ENCODE peak calls at places on chromosomes 7 and 10, in nine cellular contexts. One of them, this sample, is unnamed.

GRCh38 chr10:79084012-79084971 is 15.5 kb downstream of the ZMIZ1 start:
- DNase-seq in Calu3: peak
- DNase-seq in left cardiac atrium: peak
- DNase-seq in cardiac muscle cell: no peak
- DNase-seq in RWPE1: peak
- DNase-seq in kidney tubule cell: peak
- DNase-seq in CD8-positive, alpha-beta T cell: no peak
- DNase-seq in CD4-positive, alpha-beta memory T cell: no peak
- DNase-seq in fibroblast of the conjunctiva: peak
- DNase-seq in this sample: peak

GRCh38 chr10:78777466-78778256 is 291.1 kb upstream of the ZMIZ1 start:
- DNase-seq in Calu3: no peak
- DNase-seq in left cardiac atrium: peak
- DNase-seq in cardiac muscle cell: no peak
- DNase-seq in RWPE1: no peak
- DNase-seq in kidney tubule cell: peak
- DNase-seq in CD8-positive, alpha-beta T cell: no peak
- DNase-seq in CD4-positive, alpha-beta memory T cell: no peak
- DNase-seq in fibroblast of the conjunctiva: no peak
- DNase-seq in this sample: peak

GRCh38 chr10:69088801-69089501 is 1.0 kb downstream of the SRGN start:
- DNase-seq in Calu3: no peak
- DNase-seq in left cardiac atrium: no peak
- DNase-seq in cardiac muscle cell: no peak
- DNase-seq in RWPE1: no peak
- DNase-seq in kidney tubule cell: no peak
- DNase-seq in CD8-positive, alpha-beta T cell: no peak
- DNase-seq in CD4-positive, alpha-beta memory T cell: peak
- DNase-seq in fibroblast of the conjunctiva: peak
- DNase-seq in this sample: peak

GRCh38 chr10:110803239-110803593 is 68.5 kb upstream of the PDCD4 start:
- DNase-seq in Calu3: no peak
- DNase-seq in left cardiac atrium: no peak
- DNase-seq in cardiac muscle cell: no peak
- DNase-seq in RWPE1: no peak
- DNase-seq in kidney tubule cell: no peak
- DNase-seq in CD8-positive, alpha-beta T cell: no peak
- DNase-seq in CD4-positive, alpha-beta memory T cell: no peak
- DNase-seq in fibroblast of the conjunctiva: no peak
- DNase-seq in this sample: no peak

GRCh38 chr10:25174461-25175230 is at the start of gene GPR158:
- DNase-seq in Calu3: peak
- DNase-seq in left cardiac atrium: peak
- DNase-seq in cardiac muscle cell: peak
- DNase-seq in RWPE1: peak
- DNase-seq in kidney tubule cell: peak
- DNase-seq in CD8-positive, alpha-beta T cell: peak
- DNase-seq in CD4-positive, alpha-beta memory T cell: peak
- DNase-seq in fibroblast of the conjunctiva: peak
- DNase-seq in this sample: peak

GRCh38 chr7:27435461-27435860 is 192.9 kb downstream of the EVX1 start:
- DNase-seq in Calu3: no peak
- DNase-seq in left cardiac atrium: no peak
- DNase-seq in cardiac muscle cell: no peak
- DNase-seq in RWPE1: no peak
- DNase-seq in kidney tubule cell: peak
- DNase-seq in CD8-positive, alpha-beta T cell: no peak
- DNase-seq in CD4-positive, alpha-beta memory T cell: no peak
- DNase-seq in fibroblast of the conjunctiva: no peak
- DNase-seq in this sample: peak

GRCh38 chr7:8109196-8110022 is 140.8 kb downstream of the GLCCI1 start:
- DNase-seq in Calu3: no peak
- DNase-seq in left cardiac atrium: no peak
- DNase-seq in cardiac muscle cell: no peak
- DNase-seq in RWPE1: no peak
- DNase-seq in kidney tubule cell: peak
- DNase-seq in CD8-positive, alpha-beta T cell: no peak
- DNase-seq in CD4-positive, alpha-beta memory T cell: no peak
- DNase-seq in fibroblast of the conjunctiva: no peak
- DNase-seq in this sample: peak

GRCh38 chr7:97313900-97314299 is 196.4 kb downstream of the SDHAF3 start:
- DNase-seq in Calu3: no peak
- DNase-seq in left cardiac atrium: no peak
- DNase-seq in cardiac muscle cell: no peak
- DNase-seq in RWPE1: no peak
- DNase-seq in kidney tubule cell: no peak
- DNase-seq in CD8-positive, alpha-beta T cell: no peak
- DNase-seq in CD4-positive, alpha-beta memory T cell: no peak
- DNase-seq in fibroblast of the conjunctiva: no peak
- DNase-seq in this sample: no peak

GRCh38 chr7:44761207-44762161 is 12.8 kb downstream of the ZMIZ2 start:
- DNase-seq in Calu3: no peak
- DNase-seq in left cardiac atrium: peak
- DNase-seq in cardiac muscle cell: no peak
- DNase-seq in RWPE1: peak
- DNase-seq in kidney tubule cell: no peak
- DNase-seq in CD8-positive, alpha-beta T cell: no peak
- DNase-seq in CD4-positive, alpha-beta memory T cell: no peak
- DNase-seq in fibroblast of the conjunctiva: no peak
- DNase-seq in this sample: no peak

GRCh38 chr10:72846225-72846624 is 47.3 kb upstream of the OIT3 start:
- DNase-seq in Calu3: peak
- DNase-seq in left cardiac atrium: no peak
- DNase-seq in cardiac muscle cell: no peak
- DNase-seq in RWPE1: peak
- DNase-seq in kidney tubule cell: peak
- DNase-seq in CD8-positive, alpha-beta T cell: no peak
- DNase-seq in CD4-positive, alpha-beta memory T cell: no peak
- DNase-seq in fibroblast of the conjunctiva: peak
- DNase-seq in this sample: peak

GRCh38 chr7:98933321-98933720 is 55.0 kb downstream of the TRRAP start:
- DNase-seq in Calu3: no peak
- DNase-seq in left cardiac atrium: no peak
- DNase-seq in cardiac muscle cell: no peak
- DNase-seq in RWPE1: no peak
- DNase-seq in kidney tubule cell: no peak
- DNase-seq in CD8-positive, alpha-beta T cell: no peak
- DNase-seq in CD4-positive, alpha-beta memory T cell: no peak
- DNase-seq in fibroblast of the conjunctiva: no peak
- DNase-seq in this sample: no peak

GRCh38 chr10:117656385-117657367 is 114.1 kb downstream of the EMX2 start:
- DNase-seq in Calu3: no peak
- DNase-seq in left cardiac atrium: no peak
- DNase-seq in cardiac muscle cell: no peak
- DNase-seq in RWPE1: no peak
- DNase-seq in kidney tubule cell: no peak
- DNase-seq in CD8-positive, alpha-beta T cell: no peak
- DNase-seq in CD4-positive, alpha-beta memory T cell: no peak
- DNase-seq in fibroblast of the conjunctiva: no peak
- DNase-seq in this sample: no peak

GRCh38 chr7:12982178-12982577 is 294.7 kb downstream of the ARL4A start:
- DNase-seq in Calu3: no peak
- DNase-seq in left cardiac atrium: no peak
- DNase-seq in cardiac muscle cell: no peak
- DNase-seq in RWPE1: no peak
- DNase-seq in kidney tubule cell: no peak
- DNase-seq in CD8-positive, alpha-beta T cell: no peak
- DNase-seq in CD4-positive, alpha-beta memory T cell: no peak
- DNase-seq in fibroblast of the conjunctiva: no peak
- DNase-seq in this sample: no peak

GRCh38 chr7:101590663-101591435 is 38.2 kb downstream of the MYL10 start:
- DNase-seq in Calu3: no peak
- DNase-seq in left cardiac atrium: no peak
- DNase-seq in cardiac muscle cell: no peak
- DNase-seq in RWPE1: no peak
- DNase-seq in kidney tubule cell: no peak
- DNase-seq in CD8-positive, alpha-beta T cell: no peak
- DNase-seq in CD4-positive, alpha-beta memory T cell: no peak
- DNase-seq in fibroblast of the conjunctiva: no peak
- DNase-seq in this sample: no peak

GRCh38 chr7:38476764-38477163 is 154.4 kb downstream of the AMPH start:
- DNase-seq in Calu3: no peak
- DNase-seq in left cardiac atrium: no peak
- DNase-seq in cardiac muscle cell: no peak
- DNase-seq in RWPE1: no peak
- DNase-seq in kidney tubule cell: no peak
- DNase-seq in CD8-positive, alpha-beta T cell: no peak
- DNase-seq in CD4-positive, alpha-beta memory T cell: no peak
- DNase-seq in fibroblast of the conjunctiva: no peak
- DNase-seq in this sample: no peak

GRCh38 chr7:150903627-150904026 is 51.3 kb downstream of the AOC1 start:
- DNase-seq in Calu3: peak
- DNase-seq in left cardiac atrium: peak
- DNase-seq in cardiac muscle cell: no peak
- DNase-seq in RWPE1: peak
- DNase-seq in kidney tubule cell: peak
- DNase-seq in CD8-positive, alpha-beta T cell: no peak
- DNase-seq in CD4-positive, alpha-beta memory T cell: no peak
- DNase-seq in fibroblast of the conjunctiva: peak
- DNase-seq in this sample: peak

GRCh38 chr7:17099083-17099973 is 199.1 kb upstream of the AHR start:
- DNase-seq in Calu3: peak
- DNase-seq in left cardiac atrium: no peak
- DNase-seq in cardiac muscle cell: no peak
- DNase-seq in RWPE1: peak
- DNase-seq in kidney tubule cell: peak
- DNase-seq in CD8-positive, alpha-beta T cell: no peak
- DNase-seq in CD4-positive, alpha-beta memory T cell: no peak
- DNase-seq in fibroblast of the conjunctiva: peak
- DNase-seq in this sample: peak

GRCh38 chr7:3359011-3359410 is 58.0 kb downstream of the SDK1 start:
- DNase-seq in Calu3: no peak
- DNase-seq in left cardiac atrium: no peak
- DNase-seq in cardiac muscle cell: no peak
- DNase-seq in RWPE1: no peak
- DNase-seq in kidney tubule cell: no peak
- DNase-seq in CD8-positive, alpha-beta T cell: no peak
- DNase-seq in CD4-positive, alpha-beta memory T cell: no peak
- DNase-seq in fibroblast of the conjunctiva: no peak
- DNase-seq in this sample: no peak

GRCh38 chr7:64625114-64626082 is 40.5 kb upstream of the ZNF107 start:
- DNase-seq in Calu3: no peak
- DNase-seq in left cardiac atrium: no peak
- DNase-seq in cardiac muscle cell: no peak
- DNase-seq in RWPE1: peak
- DNase-seq in kidney tubule cell: peak
- DNase-seq in CD8-positive, alpha-beta T cell: no peak
- DNase-seq in CD4-positive, alpha-beta memory T cell: peak
- DNase-seq in fibroblast of the conjunctiva: no peak
- DNase-seq in this sample: peak

GRCh38 chr7:81944103-81944502 is 174.3 kb upstream of the HGF start:
- DNase-seq in Calu3: no peak
- DNase-seq in left cardiac atrium: no peak
- DNase-seq in cardiac muscle cell: no peak
- DNase-seq in RWPE1: no peak
- DNase-seq in kidney tubule cell: no peak
- DNase-seq in CD8-positive, alpha-beta T cell: no peak
- DNase-seq in CD4-positive, alpha-beta memory T cell: no peak
- DNase-seq in fibroblast of the conjunctiva: peak
- DNase-seq in this sample: no peak

GRCh38 chr7:88835147-88835728 is 39.7 kb upstream of the TEX47 start:
- DNase-seq in Calu3: peak
- DNase-seq in left cardiac atrium: no peak
- DNase-seq in cardiac muscle cell: peak
- DNase-seq in RWPE1: peak
- DNase-seq in kidney tubule cell: peak
- DNase-seq in CD8-positive, alpha-beta T cell: no peak
- DNase-seq in CD4-positive, alpha-beta memory T cell: no peak
- DNase-seq in fibroblast of the conjunctiva: peak
- DNase-seq in this sample: peak

GRCh38 chr7:139777304-139777890 is 401 bp downstream of the HIPK2 start:
- DNase-seq in Calu3: peak
- DNase-seq in left cardiac atrium: peak
- DNase-seq in cardiac muscle cell: peak
- DNase-seq in RWPE1: peak
- DNase-seq in kidney tubule cell: peak
- DNase-seq in CD8-positive, alpha-beta T cell: no peak
- DNase-seq in CD4-positive, alpha-beta memory T cell: peak
- DNase-seq in fibroblast of the conjunctiva: no peak
- DNase-seq in this sample: peak

GRCh38 chr7:12879139-12879538 is 191.7 kb downstream of the ARL4A start:
- DNase-seq in Calu3: no peak
- DNase-seq in left cardiac atrium: no peak
- DNase-seq in cardiac muscle cell: no peak
- DNase-seq in RWPE1: no peak
- DNase-seq in kidney tubule cell: no peak
- DNase-seq in CD8-positive, alpha-beta T cell: no peak
- DNase-seq in CD4-positive, alpha-beta memory T cell: no peak
- DNase-seq in fibroblast of the conjunctiva: no peak
- DNase-seq in this sample: no peak

GRCh38 chr10:89118091-89118490 is 89.0 kb downstream of the CH25H start:
- DNase-seq in Calu3: no peak
- DNase-seq in left cardiac atrium: no peak
- DNase-seq in cardiac muscle cell: no peak
- DNase-seq in RWPE1: peak
- DNase-seq in kidney tubule cell: peak
- DNase-seq in CD8-positive, alpha-beta T cell: no peak
- DNase-seq in CD4-positive, alpha-beta memory T cell: no peak
- DNase-seq in fibroblast of the conjunctiva: no peak
- DNase-seq in this sample: peak

GRCh38 chr10:73931767-73932624 is 21.1 kb downstream of the PLAU start:
- DNase-seq in Calu3: peak
- DNase-seq in left cardiac atrium: no peak
- DNase-seq in cardiac muscle cell: no peak
- DNase-seq in RWPE1: peak
- DNase-seq in kidney tubule cell: peak
- DNase-seq in CD8-positive, alpha-beta T cell: peak
- DNase-seq in CD4-positive, alpha-beta memory T cell: peak
- DNase-seq in fibroblast of the conjunctiva: no peak
- DNase-seq in this sample: no peak

GRCh38 chr7:75614390-75614789 is 122.3 kb downstream of the SPDYE5 start:
- DNase-seq in Calu3: no peak
- DNase-seq in left cardiac atrium: no peak
- DNase-seq in cardiac muscle cell: no peak
- DNase-seq in RWPE1: no peak
- DNase-seq in kidney tubule cell: no peak
- DNase-seq in CD8-positive, alpha-beta T cell: no peak
- DNase-seq in CD4-positive, alpha-beta memory T cell: no peak
- DNase-seq in fibroblast of the conjunctiva: no peak
- DNase-seq in this sample: no peak

GRCh38 chr7:69457912-69458491 is 140.3 kb upstream of the AUTS2 start:
- DNase-seq in Calu3: no peak
- DNase-seq in left cardiac atrium: peak
- DNase-seq in cardiac muscle cell: peak
- DNase-seq in RWPE1: no peak
- DNase-seq in kidney tubule cell: no peak
- DNase-seq in CD8-positive, alpha-beta T cell: no peak
- DNase-seq in CD4-positive, alpha-beta memory T cell: no peak
- DNase-seq in fibroblast of the conjunctiva: no peak
- DNase-seq in this sample: no peak

GRCh38 chr7:7103343-7104313 is 78.7 kb upstream of the C1GALT1 start:
- DNase-seq in Calu3: peak
- DNase-seq in left cardiac atrium: no peak
- DNase-seq in cardiac muscle cell: peak
- DNase-seq in RWPE1: peak
- DNase-seq in kidney tubule cell: peak
- DNase-seq in CD8-positive, alpha-beta T cell: no peak
- DNase-seq in CD4-positive, alpha-beta memory T cell: peak
- DNase-seq in fibroblast of the conjunctiva: peak
- DNase-seq in this sample: peak

GRCh38 chr10:6399241-6399701 is 180.8 kb downstream of the PRKCQ start:
- DNase-seq in Calu3: peak
- DNase-seq in left cardiac atrium: peak
- DNase-seq in cardiac muscle cell: peak
- DNase-seq in RWPE1: no peak
- DNase-seq in kidney tubule cell: peak
- DNase-seq in CD8-positive, alpha-beta T cell: no peak
- DNase-seq in CD4-positive, alpha-beta memory T cell: no peak
- DNase-seq in fibroblast of the conjunctiva: peak
- DNase-seq in this sample: peak

GRCh38 chr10:17643339-17643754 is 604 bp upstream of the STAM start:
- DNase-seq in Calu3: peak
- DNase-seq in left cardiac atrium: peak
- DNase-seq in cardiac muscle cell: peak
- DNase-seq in RWPE1: peak
- DNase-seq in kidney tubule cell: peak
- DNase-seq in CD8-positive, alpha-beta T cell: peak
- DNase-seq in CD4-positive, alpha-beta memory T cell: no peak
- DNase-seq in fibroblast of the conjunctiva: peak
- DNase-seq in this sample: peak

GRCh38 chr10:76177945-76178344 is 746.5 kb downstream of the LRMDA start:
- DNase-seq in Calu3: no peak
- DNase-seq in left cardiac atrium: no peak
- DNase-seq in cardiac muscle cell: no peak
- DNase-seq in RWPE1: no peak
- DNase-seq in kidney tubule cell: no peak
- DNase-seq in CD8-positive, alpha-beta T cell: no peak
- DNase-seq in CD4-positive, alpha-beta memory T cell: no peak
- DNase-seq in fibroblast of the conjunctiva: no peak
- DNase-seq in this sample: no peak

This sample was measured in EL.